ENCODE peak calls at places on chromosomes 16 and 17, in four cellular contexts. One of them, this sample, is unnamed.

GRCh38 chr17:58756246-58757161 is 850 bp downstream of the PPM1E start:
- DNase-seq in IMR-90: no peak
- DNase-seq in neuronal stem cell: peak
- DNase-seq in mesendoderm: peak
- DNase-seq in this sample: peak

GRCh38 chr16:78976212-78976611 is 624.3 kb downstream of the MAF start:
- DNase-seq in mesendoderm: no peak
- DNase-seq in IMR-90: no peak
- DNase-seq in neuronal stem cell: no peak
- DNase-seq in this sample: no peak

GRCh38 chr16:78210305-78210704 is 110.9 kb downstream of the WWOX start:
- DNase-seq in mesendoderm: peak
- DNase-seq in neuronal stem cell: no peak
- DNase-seq in IMR-90: peak
- DNase-seq in this sample: peak

GRCh38 chr17:12620200-12620720 is 45.4 kb upstream of the MYOCD start:
- DNase-seq in mesendoderm: no peak
- DNase-seq in neuronal stem cell: no peak
- DNase-seq in IMR-90: peak
- DNase-seq in this sample: peak

GRCh38 chr17:59963738-59964454 is 644 bp downstream of the RNFT1 start:
- DNase-seq in IMR-90: peak
- DNase-seq in mesendoderm: peak
- DNase-seq in neuronal stem cell: no peak
- DNase-seq in this sample: peak

GRCh38 chr17:17890773-17891759 is 54.3 kb upstream of the SREBF1 start:
- DNase-seq in IMR-90: peak
- DNase-seq in neuronal stem cell: no peak
- DNase-seq in mesendoderm: peak
- DNase-seq in this sample: peak

GRCh38 chr17:76000016-76000754 is 470 bp upstream of the CDK3 start:
- DNase-seq in neuronal stem cell: peak
- DNase-seq in mesendoderm: peak
- DNase-seq in IMR-90: peak
- DNase-seq in this sample: peak

GRCh38 chr16:27174007-27174406 is 29.3 kb upstream of the KDM8 start:
- DNase-seq in mesendoderm: no peak
- DNase-seq in neuronal stem cell: no peak
- DNase-seq in IMR-90: no peak
- DNase-seq in this sample: no peak

GRCh38 chr17:1972429-1973160 is 52.5 kb downstream of the RTN4RL1 start:
- DNase-seq in neuronal stem cell: no peak
- DNase-seq in mesendoderm: no peak
- DNase-seq in IMR-90: peak
- DNase-seq in this sample: no peak

GRCh38 chr17:58176200-58176599 is 9.4 kb downstream of the OR4D2 start:
- DNase-seq in IMR-90: peak
- DNase-seq in mesendoderm: peak
- DNase-seq in neuronal stem cell: peak
- DNase-seq in this sample: peak

GRCh38 chr16:69928856-69929400 is 22.2 kb upstream of the CLEC18A start:
- DNase-seq in neuronal stem cell: no peak
- DNase-seq in mesendoderm: no peak
- DNase-seq in IMR-90: no peak
- DNase-seq in this sample: no peak

GRCh38 chr17:69431835-69432234 is 17.3 kb downstream of the MAP2K6 start:
- DNase-seq in IMR-90: no peak
- DNase-seq in neuronal stem cell: no peak
- DNase-seq in mesendoderm: peak
- DNase-seq in this sample: no peak

GRCh38 chr17:18070861-18071340 is 16.8 kb upstream of the DRG2 start:
- DNase-seq in neuronal stem cell: no peak
- DNase-seq in IMR-90: peak
- DNase-seq in mesendoderm: peak
- DNase-seq in this sample: peak

GRCh38 chr17:15951368-15952047 is 6.6 kb downstream of the ADORA2B start:
- DNase-seq in IMR-90: no peak
- DNase-seq in mesendoderm: no peak
- DNase-seq in neuronal stem cell: no peak
- DNase-seq in this sample: no peak

GRCh38 chr16:30875881-30876791 is 17.7 kb downstream of the BCL7C start:
- DNase-seq in IMR-90: peak
- DNase-seq in neuronal stem cell: no peak
- DNase-seq in mesendoderm: peak
- DNase-seq in this sample: peak

GRCh38 chr17:72707881-72708280 is 384.6 kb downstream of the SLC39A11 start:
- DNase-seq in neuronal stem cell: no peak
- DNase-seq in mesendoderm: no peak
- DNase-seq in IMR-90: no peak
- DNase-seq in this sample: no peak

GRCh38 chr17:68011199-68011665 is 15.0 kb upstream of the C17orf58 start:
- DNase-seq in neuronal stem cell: peak
- DNase-seq in mesendoderm: peak
- DNase-seq in IMR-90: no peak
- DNase-seq in this sample: peak

GRCh38 chr17:28100936-28101335 is 58.5 kb downstream of the NLK start:
- DNase-seq in IMR-90: no peak
- DNase-seq in mesendoderm: no peak
- DNase-seq in neuronal stem cell: no peak
- DNase-seq in this sample: no peak

GRCh38 chr17:4232168-4232813 is 31.5 kb downstream of the ANKFY1 start:
- DNase-seq in mesendoderm: no peak
- DNase-seq in IMR-90: peak
- DNase-seq in neuronal stem cell: no peak
- DNase-seq in this sample: peak

GRCh38 chr16:80824623-80825364 is 20.4 kb upstream of the CDYL2 start:
- DNase-seq in mesendoderm: peak
- DNase-seq in IMR-90: peak
- DNase-seq in neuronal stem cell: peak
- DNase-seq in this sample: peak

GRCh38 chr16:20901441-20902112 is 1.0 kb downstream of the LYRM1 start:
- DNase-seq in mesendoderm: peak
- DNase-seq in neuronal stem cell: peak
- DNase-seq in IMR-90: peak
- DNase-seq in this sample: peak

GRCh38 chr17:50534222-50534978 is 1.9 kb downstream of the EPN3 start:
- DNase-seq in IMR-90: no peak
- DNase-seq in mesendoderm: peak
- DNase-seq in neuronal stem cell: no peak
- DNase-seq in this sample: peak

GRCh38 chr17:633641-634091 is 81.0 kb downstream of the VPS53 start:
- DNase-seq in mesendoderm: no peak
- DNase-seq in neuronal stem cell: peak
- DNase-seq in IMR-90: no peak
- DNase-seq in this sample: peak

GRCh38 chr16:29821663-29822115 is 1.4 kb downstream of the MVP start:
- DNase-seq in IMR-90: peak
- DNase-seq in neuronal stem cell: no peak
- DNase-seq in mesendoderm: peak
- DNase-seq in this sample: peak

GRCh38 chr17:60941028-60941427 is 263.4 kb downstream of the BCAS3 start:
- DNase-seq in mesendoderm: no peak
- DNase-seq in IMR-90: peak
- DNase-seq in neuronal stem cell: no peak
- DNase-seq in this sample: peak

GRCh38 chr16:50464325-50465290 is 83.6 kb upstream of the NKD1 start:
- DNase-seq in mesendoderm: peak
- DNase-seq in IMR-90: no peak
- DNase-seq in neuronal stem cell: no peak
- DNase-seq in this sample: no peak

GRCh38 chr17:64074704-64075484 is 54.5 kb upstream of the ICAM2 start:
- DNase-seq in IMR-90: peak
- DNase-seq in mesendoderm: no peak
- DNase-seq in neuronal stem cell: no peak
- DNase-seq in this sample: peak

GRCh38 chr16:56997931-56998330 is 8.6 kb downstream of the NLRC5 start:
- DNase-seq in IMR-90: no peak
- DNase-seq in neuronal stem cell: no peak
- DNase-seq in mesendoderm: no peak
- DNase-seq in this sample: no peak

GRCh38 chr17:81920612-81921530 is 2.9 kb upstream of the SIRT7 start:
- DNase-seq in mesendoderm: no peak
- DNase-seq in IMR-90: no peak
- DNase-seq in neuronal stem cell: no peak
- DNase-seq in this sample: no peak
- H3K4ac ChIP-seq in mesendoderm: no peak
- H3K4ac ChIP-seq in IMR-90: peak
- H3K4ac ChIP-seq in neuronal stem cell: no peak
- H3K4ac ChIP-seq in this sample: no peak

GRCh38 chr16:591892-592517 is 2.1 kb downstream of the RAB40C start:
- DNase-seq in mesendoderm: no peak
- DNase-seq in neuronal stem cell: no peak
- DNase-seq in IMR-90: no peak
- DNase-seq in this sample: no peak

GRCh38 chr16:592518-593306 is 2.8 kb downstream of the RAB40C start:
- DNase-seq in IMR-90: no peak
- DNase-seq in mesendoderm: no peak
- DNase-seq in neuronal stem cell: no peak
- DNase-seq in this sample: peak

GRCh38 chr16:595094-595528 is 5.2 kb downstream of the RAB40C start:
- DNase-seq in IMR-90: no peak
- DNase-seq in neuronal stem cell: no peak
- DNase-seq in mesendoderm: no peak
- DNase-seq in this sample: no peak

GRCh38 chr16:593406-593805 is 3.5 kb downstream of the RAB40C start:
- DNase-seq in IMR-90: no peak
- DNase-seq in neuronal stem cell: no peak
- DNase-seq in mesendoderm: no peak
- DNase-seq in this sample: no peak

DNA sequence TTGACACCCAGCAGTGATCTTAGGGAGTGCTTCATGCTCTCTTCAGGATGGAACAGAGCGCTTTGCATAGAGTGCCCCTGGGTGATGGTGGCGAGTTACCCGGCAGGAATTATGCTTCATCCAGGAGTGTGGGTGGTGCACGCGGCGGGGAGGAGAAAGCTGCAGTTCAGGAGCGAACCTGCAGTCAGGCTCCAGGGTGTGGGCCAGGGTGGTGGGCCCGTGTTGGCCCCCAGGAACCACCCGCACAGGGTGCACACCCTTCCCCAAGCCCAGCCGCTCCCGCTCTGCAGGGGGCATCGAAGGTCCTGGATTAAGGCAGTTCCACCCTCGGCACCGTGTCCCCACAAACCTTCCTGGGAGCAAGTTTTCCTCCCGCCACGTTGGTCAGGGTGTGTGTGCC is 3.9 kb downstream of the RAB40C start:
- DNase-seq in IMR-90: no peak
- DNase-seq in neuronal stem cell: no peak
- DNase-seq in mesendoderm: no peak
- DNase-seq in this sample: no peak
- H3K4ac ChIP-seq in IMR-90: no peak
- H3K4ac ChIP-seq in neuronal stem cell: no peak
- H3K4ac ChIP-seq in mesendoderm: no peak
- H3K4ac ChIP-seq in this sample: no peak

GRCh38 chr16:83818276-83818675 is 10.5 kb downstream of the HSBP1 start:
- DNase-seq in mesendoderm: no peak
- DNase-seq in IMR-90: no peak
- DNase-seq in neuronal stem cell: no peak
- DNase-seq in this sample: no peak
- H3K4ac ChIP-seq in mesendoderm: no peak
- H3K4ac ChIP-seq in IMR-90: no peak
- H3K4ac ChIP-seq in neuronal stem cell: no peak
- H3K4ac ChIP-seq in this sample: no peak

GRCh38 chr16:89453662-89454321 is 36.6 kb downstream of the ANKRD11 start:
- DNase-seq in IMR-90: no peak
- DNase-seq in neuronal stem cell: no peak
- DNase-seq in mesendoderm: peak
- DNase-seq in this sample: no peak
- H3K4ac ChIP-seq in IMR-90: no peak
- H3K4ac ChIP-seq in neuronal stem cell: no peak
- H3K4ac ChIP-seq in mesendoderm: no peak
- H3K4ac ChIP-seq in this sample: no peak

GRCh38 chr17:81960130-81960958 is 643 bp downstream of the NOTUM start:
- DNase-seq in IMR-90: no peak
- DNase-seq in neuronal stem cell: no peak
- DNase-seq in mesendoderm: peak
- DNase-seq in this sample: no peak
- H3K4ac ChIP-seq in IMR-90: no peak
- H3K4ac ChIP-seq in neuronal stem cell: no peak
- H3K4ac ChIP-seq in mesendoderm: peak
- H3K4ac ChIP-seq in this sample: no peak

GRCh38 chr17:46013127-46013501 is 14.1 kb downstream of the STH start:
- DNase-seq in IMR-90: no peak
- DNase-seq in neuronal stem cell: no peak
- DNase-seq in mesendoderm: no peak
- DNase-seq in this sample: no peak
- H3K4ac ChIP-seq in IMR-90: no peak
- H3K4ac ChIP-seq in neuronal stem cell: no peak
- H3K4ac ChIP-seq in mesendoderm: no peak
- H3K4ac ChIP-seq in this sample: no peak

GRCh38 chr17:44501866-44502265 is 1.3 kb downstream of the GPATCH8 start:
- DNase-seq in neuronal stem cell: no peak
- DNase-seq in IMR-90: peak
- DNase-seq in mesendoderm: peak
- DNase-seq in this sample: peak
- H3K4ac ChIP-seq in neuronal stem cell: no peak
- H3K4ac ChIP-seq in IMR-90: no peak
- H3K4ac ChIP-seq in mesendoderm: no peak
- H3K4ac ChIP-seq in this sample: no peak

GRCh38 chr16:88380619-88381018 is 2.1 kb upstream of the ZNF469 start:
- DNase-seq in IMR-90: no peak
- DNase-seq in mesendoderm: no peak
- DNase-seq in neuronal stem cell: no peak
- DNase-seq in this sample: no peak
- H3K4ac ChIP-seq in IMR-90: peak
- H3K4ac ChIP-seq in mesendoderm: no peak
- H3K4ac ChIP-seq in neuronal stem cell: no peak
- H3K4ac ChIP-seq in this sample: no peak